ENCODE peak calls at places on chromosomes 16 and 17, in seven cellular contexts. N, M, E, L, H, P and R are unnamed samples.
A peak's percentile ranks its signal among the peaks of the same experiment; 100 is the strongest.

GRCh38 chr17:73196500-73196899 is 3.6 kb downstream of the COG1 start:
- DNase-seq in L (peak; percentile 62), M (peak; percentile 64), P (no peak), E (peak; percentile 44), N (no peak), H (no peak), R (peak; percentile 70)

GRCh38 chr17:12566281-12567002 is 99.2 kb upstream of the MYOCD start:
- DNase-seq in H (no peak), L (no peak), M (no peak), P (no peak), N (no peak), E (no peak), R (no peak)

GRCh38 chr16:82995927-82996441 is 369.2 kb downstream of the CDH13 start:
- DNase-seq in N (peak; percentile 88), M (no peak), H (peak; percentile 30), L (no peak), E (no peak), P (no peak), R (no peak)

GRCh38 chr16:11742041-11742535 is 569 bp downstream of the TXNDC11 start:
- DNase-seq in N (no peak), E (peak; percentile 42), P (no peak), L (peak; percentile 58), M (peak; percentile 25), H (peak; percentile 50), R (peak; percentile 56)

GRCh38 chr16:26672206-26672605 is 394.5 kb upstream of the C16orf82 start:
- DNase-seq in P (no peak), M (no peak), L (no peak), N (no peak), E (no peak), H (no peak), R (no peak)

GRCh38 chr16:28321700-28322411 is 29.5 kb downstream of the SBK1 start:
- DNase-seq in N (peak; percentile 9), P (no peak), L (no peak), M (peak; percentile 60), H (no peak), E (no peak), R (no peak)

GRCh38 chr16:9042943-9043680 is 48.3 kb upstream of the HAPSTR1 start:
- DNase-seq in N (peak; percentile 86), L (no peak), P (no peak), M (no peak), E (no peak), H (no peak), R (no peak)

GRCh38 chr16:12613131-12613991 is 190.3 kb downstream of the CPPED1 start:
- DNase-seq in H (no peak), E (no peak), L (no peak), N (peak; percentile 39), P (no peak), M (peak; percentile 61), R (no peak)

GRCh38 chr17:50806141-50806643 is 29.2 kb upstream of the WFIKKN2 start:
- DNase-seq in N (peak; percentile 20), E (no peak), M (no peak), L (peak; percentile 44), H (no peak), P (no peak), R (no peak)

GRCh38 chr17:80817861-80818260 is 173.8 kb upstream of the CHMP6 start:
- DNase-seq in H (no peak), M (no peak), E (no peak), L (no peak), P (no peak), N (peak; percentile 76), R (no peak)

GRCh38 chr16:50679266-50679665 is 1.8 kb downstream of the SNX20 start:
- DNase-seq in P (no peak), N (no peak), H (no peak), M (no peak), E (no peak), L (no peak), R (peak; percentile 45)

GRCh38 chr16:85718682-85719081 is 29.9 kb upstream of the GINS2 start:
- DNase-seq in L (peak; percentile 34), M (peak; percentile 70), H (no peak), N (no peak), P (no peak), E (no peak), R (no peak)

GRCh38 chr16:21684199-21684598 is 20.4 kb downstream of the OTOA start:
- DNase-seq in H (no peak), M (no peak), E (no peak), L (no peak), P (no peak), N (no peak), R (no peak)

GRCh38 chr17:50183439-50184001 is 17.7 kb downstream of the SGCA start:
- DNase-seq in P (no peak), M (no peak), H (peak; percentile 22), L (no peak), N (peak; percentile 70), E (no peak), R (no peak)

GRCh38 chr17:19424934-19425868 is 14.2 kb downstream of the RNF112 start:
- DNase-seq in L (no peak), N (peak; percentile 23), H (no peak), P (no peak), M (no peak), E (no peak), R (no peak)

GRCh38 chr16:30351586-30352419 is 3.3 kb downstream of the CD2BP2 start:
- DNase-seq in P (no peak), M (no peak), L (peak; percentile 92), N (peak; percentile 90), E (peak; percentile 84), H (peak; percentile 90), R (no peak)

GRCh38 chr17:8443756-8444155 is 8.1 kb downstream of the NDEL1 start:
- DNase-seq in L (no peak), N (no peak), H (no peak), P (no peak), M (no peak), E (no peak), R (no peak)

GRCh38 chr17:9959377-9959981 is 54.4 kb upstream of the RCVRN start:
- DNase-seq in H (peak; percentile 28), M (peak; percentile 91), P (no peak), L (no peak), E (peak; percentile 29), N (peak; percentile 49), R (no peak)

DNA sequence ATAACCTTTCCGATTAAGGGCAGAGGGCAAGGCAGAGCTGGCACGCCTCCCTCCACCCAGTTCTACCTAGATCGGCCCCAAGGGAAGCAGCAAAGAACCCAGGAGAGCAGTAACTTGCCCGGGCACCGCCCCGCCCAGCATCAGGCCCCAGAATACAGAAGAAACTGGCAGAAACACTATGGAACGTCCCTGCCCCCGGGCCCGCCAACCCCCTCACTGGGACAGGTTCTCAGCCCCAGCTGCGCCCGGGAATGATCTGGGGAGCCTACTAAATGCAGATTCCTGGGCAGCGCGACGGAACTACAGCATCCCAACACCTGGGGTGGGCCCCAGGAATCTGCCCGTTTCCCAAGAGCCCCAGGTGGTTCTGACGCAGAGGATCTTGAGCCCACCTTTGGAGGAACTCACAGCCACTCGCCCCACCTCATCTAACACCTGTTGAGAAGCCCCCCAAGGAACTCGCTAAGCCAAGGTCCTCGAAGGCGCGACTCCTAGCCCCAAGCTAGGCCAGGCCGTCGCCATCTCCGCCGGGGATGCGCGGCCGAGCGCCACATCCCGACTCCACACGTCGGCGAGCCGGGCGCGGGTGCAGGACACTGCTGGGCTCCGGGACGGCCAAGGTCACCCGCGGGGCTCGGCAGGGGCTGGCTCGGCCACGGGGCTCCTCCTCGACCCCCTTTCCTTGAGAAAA is 1.1 kb downstream of the CDIP1 start:
- DNase-seq in L (peak; percentile 33), H (peak; percentile 45), P (no peak), N (no peak), E (peak; percentile 41), M (no peak), R (peak; percentile 89)
- TF ChIP-seq POLR2A in L (no peak), H (no peak), P (no peak), N (no peak), E (no peak), M (no peak), R (no peak)

GRCh38 chr16:53435066-53435688 is 906 bp downstream of the RBL2 start:
- DNase-seq in M (peak; percentile 85), N (peak; percentile 89), E (peak; percentile 54), P (peak; percentile 37), H (peak; percentile 70), L (peak; percentile 79), R (peak; percentile 91)
- TF ChIP-seq POLR2A in M (peak; percentile 28), N (no peak), E (peak; percentile 21), P (peak; percentile 60), H (peak; percentile 59), L (no peak), R (peak; percentile 77)

GRCh38 chr16:88810868-88811599 is 694 bp downstream of the APRT start:
- DNase-seq in L (peak; percentile 72), N (peak; percentile 69), E (peak; percentile 86), H (peak; percentile 77), M (peak; percentile 41), P (no peak), R (peak; percentile 73)
- TF ChIP-seq POLR2A in L (no peak), N (peak; percentile 81), E (no peak), H (no peak), M (peak; percentile 35), P (peak; percentile 85), R (peak; percentile 43)

DNA sequence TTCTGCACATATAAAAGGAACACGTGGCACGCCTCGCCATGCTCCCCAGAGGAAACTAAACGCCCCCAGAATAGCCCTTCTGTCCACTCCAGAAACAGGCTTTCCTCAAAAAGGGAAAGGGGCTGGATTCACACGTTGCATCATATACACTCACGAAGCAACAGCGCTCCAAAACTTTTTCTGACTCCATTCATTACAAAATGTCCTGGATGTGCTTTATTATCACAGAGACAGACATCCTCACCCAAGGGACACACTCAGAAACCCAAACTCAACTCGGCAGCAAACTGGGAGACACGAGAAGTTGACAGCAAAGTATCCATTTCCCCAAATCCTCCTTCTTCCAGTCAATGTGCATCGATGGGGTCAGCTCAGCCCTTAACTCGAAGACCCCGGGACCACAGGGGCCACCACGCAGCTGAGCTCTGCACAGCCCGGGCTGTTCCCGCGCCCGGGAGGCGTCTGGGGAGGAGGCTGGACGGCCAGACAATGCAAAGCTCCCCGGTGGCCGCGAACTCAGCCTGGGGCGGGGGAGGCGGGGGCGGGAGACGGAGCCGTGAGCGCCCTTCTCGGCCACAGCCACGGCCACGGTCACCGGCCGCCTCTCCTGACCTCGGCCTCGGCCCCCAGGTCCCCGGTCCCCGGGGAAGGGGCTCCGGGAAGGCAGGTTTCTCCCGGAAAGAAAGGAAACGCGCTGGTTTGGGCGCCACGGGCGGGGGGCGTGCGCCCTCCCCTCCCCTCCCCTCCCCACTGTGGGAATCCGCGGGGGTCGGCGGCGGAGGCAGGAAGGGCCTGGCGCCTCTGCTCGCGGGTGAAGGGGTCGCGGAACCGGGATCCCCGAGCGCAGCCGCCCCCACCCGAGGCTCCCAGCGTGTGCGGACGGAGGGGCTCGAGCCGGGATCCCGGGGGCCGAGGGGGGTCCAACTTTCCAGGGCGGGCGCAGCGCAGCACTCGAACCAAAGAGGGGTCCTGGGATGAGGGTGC is 1.2 kb downstream of the NXN start:
- DNase-seq in E (no peak), P (no peak), M (no peak), H (peak; percentile 54), L (peak; percentile 32), N (peak; percentile 61), R (peak; percentile 88)
- TF ChIP-seq POLR2A in E (no peak), P (peak; percentile 32), M (no peak), H (no peak), L (no peak), N (no peak), R (no peak)